ENCODE peak calls at places on chromosome 17, in four cellular contexts. C is endothelial cell, B is neural progenitor cell, U is dorsolateral prefrontal cortex. Y is an unnamed sample.

GRCh38 chr17:59284317-59284716 is 47.1 kb upstream of the YPEL2 start:
- DNase-seq in C (no peak), B (no peak), U (no peak), Y (no peak)

GRCh38 chr17:38703742-38704644 is 1.1 kb upstream of the MLLT6 start:
- DNase-seq in C (peak; percentile 65), B (peak; percentile 84), U (no peak), Y (no peak)

GRCh38 chr17:6596076-6596475 is 39.7 kb upstream of the PITPNM3 start:
- DNase-seq in C (no peak), B (no peak), U (no peak), Y (no peak)

GRCh38 chr17:66357037-66357436 is 54.6 kb downstream of the PRKCA start:
- DNase-seq in C (no peak), B (no peak), U (no peak), Y (no peak)

GRCh38 chr17:12528036-12528435 is 137.7 kb upstream of the MYOCD start:
- DNase-seq in C (no peak), B (no peak), U (no peak), Y (no peak)

GRCh38 chr17:73863761-73864535 is 219.7 kb upstream of the SDK2 start:
- DNase-seq in C (no peak), B (no peak), U (no peak), Y (no peak)

GRCh38 chr17:29032798-29033197 is 10.1 kb upstream of the PIPOX start:
- DNase-seq in C (no peak), B (peak; percentile 61), U (no peak), Y (no peak)

GRCh38 chr17:418421-418751 is 65.8 kb upstream of the RPH3AL start:
- DNase-seq in C (no peak), B (no peak), U (no peak), Y (no peak)

GRCh38 chr17:72955391-72956140 is 136.9 kb downstream of the SLC39A11 start:
- DNase-seq in C (no peak), B (no peak), U (no peak), Y (no peak)

GRCh38 chr17:538096-538973 is 176.3 kb downstream of the VPS53 start:
- DNase-seq in C (no peak), B (peak; percentile 52), U (no peak), Y (no peak)

GRCh38 chr17:7914771-7915610 is 1.1 kb downstream of the RNF227 start:
- DNase-seq in C (no peak), B (no peak), U (no peak), Y (no peak)

GRCh38 chr17:55451203-55451641 is 29.6 kb upstream of the MMD start:
- DNase-seq in C (no peak), B (no peak), U (no peak), Y (no peak)

GRCh38 chr17:64938925-64939474 is 19.7 kb upstream of the LRRC37A3 start:
- DNase-seq in C (peak; percentile 80), B (peak; percentile 75), U (no peak), Y (no peak)

GRCh38 chr17:19386974-19387920 is at the start of gene MFAP4:
- DNase-seq in C (no peak), B (peak; percentile 80), U (no peak), Y (peak; percentile 90)

GRCh38 chr17:65385726-65386125 is 175.7 kb downstream of the AXIN2 start:
- DNase-seq in C (no peak), B (no peak), U (no peak), Y (no peak)

GRCh38 chr17:83008526-83008925 is 70.9 kb upstream of the METRNL start:
- DNase-seq in C (no peak), B (no peak), U (no peak), Y (no peak)

GRCh38 chr17:45841883-45842525 is 2.7 kb upstream of the SPPL2C start:
- DNase-seq in C (no peak), B (no peak), U (no peak), Y (no peak)

GRCh38 chr17:61594294-61594825 is 3.3 kb upstream of the NACA2 start:
- DNase-seq in C (no peak), B (no peak), U (no peak), Y (no peak)

GRCh38 chr17:63491976-63492575 is 15.2 kb downstream of the ACE start:
- DNase-seq in C (no peak), B (no peak), U (no peak), Y (no peak)

GRCh38 chr17:48515925-48516900 is 14.6 kb downstream of the HOXB1 start:
- DNase-seq in C (no peak), B (no peak), U (no peak), Y (no peak)

GRCh38 chr17:73151888-73152633 is 12.7 kb upstream of the SSTR2 start:
- DNase-seq in C (no peak), B (no peak), U (no peak), Y (no peak)

GRCh38 chr17:32755045-32755805 is 121.7 kb downstream of the MYO1D start:
- DNase-seq in C (no peak), B (peak; percentile 51), U (no peak), Y (no peak)

GRCh38 chr17:77875881-77876509 is 82.5 kb upstream of the TNRC6C start:
- DNase-seq in C (no peak), B (no peak), U (no peak), Y (no peak)

GRCh38 chr17:56826611-56827414 is 6.9 kb downstream of the C17orf67 start:
- DNase-seq in C (no peak), B (no peak), U (no peak), Y (no peak)

GRCh38 chr17:8016632-8017424 is 14.4 kb downstream of the GUCY2D start:
- DNase-seq in C (peak; percentile 64), B (peak; percentile 80), U (peak; percentile 60), Y (no peak)

GRCh38 chr17:38749222-38750043 is 1.3 kb upstream of the PCGF2 start:
- DNase-seq in C (peak; percentile 59), B (peak; percentile 90), U (peak; percentile 67), Y (no peak)

GRCh38 chr17:9239260-9239820 is 218.0 kb downstream of the NTN1 start:
- DNase-seq in C (peak; percentile 22), B (no peak), U (no peak), Y (no peak)

GRCh38 chr17:20028436-20028835 is 19.3 kb downstream of the SPECC1 start:
- DNase-seq in C (no peak), B (no peak), U (no peak), Y (no peak)

GRCh38 chr17:81428521-81428920 is 33.3 kb downstream of the BAHCC1 start:
- DNase-seq in C (no peak), B (no peak), U (no peak), Y (no peak)

GRCh38 chr17:68709995-68710780 is 109.0 kb upstream of the FAM20A start:
- DNase-seq in C (no peak), B (no peak), U (no peak), Y (no peak)

GRCh38 chr17:67491009-67491677 is 114.1 kb downstream of the PITPNC1 start:
- DNase-seq in C (no peak), B (peak; percentile 56), U (peak; percentile 78), Y (peak; percentile 94)

GRCh38 chr17:14070344-14071007 is 1.2 kb downstream of the COX10 start:
- DNase-seq in C (no peak), B (no peak), U (no peak), Y (no peak)

GRCh38 chr17:14069251-14069981 is at the start of gene COX10:
- DNase-seq in C (peak; percentile 83), B (peak; percentile 93), U (peak; percentile 94), Y (peak; percentile 95)

GRCh38 chr17:14067347-14067746 is 2.0 kb upstream of the COX10 start:
- DNase-seq in C (no peak), B (no peak), U (no peak), Y (no peak)

DNA sequence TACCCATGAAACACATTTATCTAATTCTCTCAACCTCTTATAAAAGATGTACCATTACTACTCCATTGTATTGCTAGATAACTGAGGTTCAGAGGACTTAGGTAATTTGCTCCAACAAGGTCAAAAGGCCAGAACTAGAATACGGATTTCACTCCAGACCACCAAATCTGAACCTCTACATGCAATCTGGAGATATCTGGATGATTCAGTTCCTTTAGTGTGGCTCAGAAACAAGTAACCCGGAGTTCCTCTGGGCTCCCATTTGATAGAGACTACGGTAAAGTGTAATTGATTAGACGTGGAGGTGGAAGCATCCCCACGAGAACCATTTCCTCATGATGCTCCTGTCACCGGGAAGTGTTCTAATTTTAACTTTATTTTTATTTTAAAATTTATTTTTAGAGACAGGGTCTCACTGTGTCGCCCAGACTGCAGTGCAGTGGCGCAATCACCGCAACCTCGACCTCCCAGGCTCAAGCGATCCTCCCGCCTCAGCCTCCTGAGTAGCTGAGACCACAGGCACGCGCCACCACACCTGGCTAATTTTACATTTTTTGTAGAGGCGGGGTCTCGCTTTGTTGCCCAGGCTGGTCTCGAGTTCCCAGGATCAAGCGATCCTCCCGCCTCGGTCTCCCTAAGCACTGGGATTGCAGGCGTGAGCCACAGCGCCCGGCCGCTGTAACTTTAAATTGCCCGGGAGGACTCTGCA is 608 bp upstream of the COX10 start:
- DNase-seq in C (no peak), B (no peak), U (no peak), Y (no peak)
- TF ChIP-seq CTCF in C (no peak), B (no peak), U (no peak), Y (no peak)

DNA sequence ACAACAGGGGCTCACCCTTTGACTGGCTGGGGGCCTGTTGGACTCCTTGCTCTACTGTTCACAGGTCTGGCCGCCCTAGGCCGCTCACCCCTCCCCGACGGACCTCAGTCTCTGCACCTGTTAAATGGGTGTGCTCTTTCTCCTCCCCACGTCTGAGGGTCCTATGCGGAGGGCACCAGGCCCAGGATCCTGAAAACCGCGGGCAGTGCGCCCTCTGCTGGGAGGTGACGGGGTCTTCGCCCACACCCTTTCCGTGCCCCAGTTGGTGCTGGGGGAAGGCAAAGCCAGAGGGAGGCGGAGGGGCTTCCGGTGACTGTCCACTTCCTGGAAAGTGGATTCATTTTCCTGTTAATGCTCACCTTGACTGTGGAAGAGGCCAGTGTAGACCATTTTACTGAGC is 1010.9 kb downstream of the KCNJ18 start:
- DNase-seq in C (no peak), B (no peak), U (no peak), Y (no peak)
- TF ChIP-seq CTCF in C (no peak), B (peak; percentile 5), U (no peak), Y (no peak)

DNA sequence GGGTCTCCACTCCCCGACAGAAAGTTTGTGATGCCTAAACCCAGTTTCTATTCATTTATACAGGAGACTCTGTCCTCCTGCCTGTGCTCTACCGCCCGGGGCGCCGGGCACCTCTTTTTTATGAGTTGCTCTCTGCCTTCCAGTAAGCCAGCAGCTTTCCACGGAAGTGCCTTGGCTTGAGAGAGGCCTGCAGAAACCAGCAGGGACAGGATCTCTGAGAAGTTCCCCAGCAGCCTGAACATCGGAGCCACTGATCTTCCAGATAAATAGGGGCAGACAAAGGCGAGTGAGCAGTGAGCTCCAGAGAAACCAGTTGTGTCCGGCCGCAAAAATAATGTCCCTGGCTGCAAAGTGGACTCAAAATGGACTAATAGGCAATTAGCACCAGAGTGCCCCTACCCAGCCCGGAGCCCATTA is 73.9 kb downstream of the NT5M start:
- DNase-seq in C (no peak), B (no peak), U (no peak), Y (peak; percentile 59)
- TF ChIP-seq CTCF in C (no peak), B (no peak), U (no peak), Y (no peak)

DNA sequence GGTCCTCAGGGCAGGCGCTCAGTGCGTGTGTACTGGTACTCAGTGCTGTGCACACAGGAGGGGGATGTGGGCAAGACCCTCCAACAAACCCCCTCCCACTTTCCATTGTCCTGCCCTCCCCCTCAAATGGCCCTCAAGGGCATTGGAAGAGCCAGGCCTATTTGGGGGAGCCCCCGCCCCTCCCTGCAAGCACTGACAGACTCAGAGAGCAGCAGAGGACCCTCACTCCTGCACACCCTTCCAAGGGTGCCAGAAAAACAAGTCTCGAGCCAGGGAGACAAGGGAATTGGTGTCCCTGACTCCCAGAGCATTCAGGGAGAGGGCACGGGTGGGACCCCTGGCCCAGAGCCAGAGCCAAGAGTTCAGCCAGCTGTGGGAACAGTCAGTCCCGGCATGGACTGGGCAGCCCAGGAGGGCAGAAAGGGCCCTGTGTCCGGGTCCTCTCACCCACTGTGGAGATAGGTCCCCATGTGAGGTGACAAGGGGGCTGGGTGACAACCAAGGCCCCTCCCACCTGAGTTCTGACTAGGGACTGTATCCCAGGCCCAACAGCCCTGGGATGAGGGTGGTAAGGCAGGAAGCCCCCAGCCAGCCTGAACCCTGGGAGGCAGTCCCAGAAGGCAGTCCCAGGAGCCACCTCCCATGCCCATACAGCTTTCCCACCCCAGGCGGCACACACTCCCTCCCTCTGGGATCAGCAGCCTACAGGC is 12.1 kb upstream of the KRTAP17-1 start:
- DNase-seq in C (no peak), B (no peak), U (no peak), Y (no peak)
- TF ChIP-seq CTCF in C (no peak), B (no peak), U (no peak), Y (no peak)